ENCODE peak calls at places on chromosomes 4 and X, in four cellular contexts. M is lower leg skin, I is sigmoid colon, N is right lobe of liver. Z is an unnamed sample.

GRCh38 chr4:177611974-177612664 is 169.9 kb upstream of the AGA start:
- DNase-seq in M (no peak), I (no peak), N (no peak), Z (no peak)

GRCh38 chr4:87489678-87490077 is 39.5 kb downstream of the SPARCL1 start:
- DNase-seq in M (no peak), I (no peak), N (no peak), Z (no peak)

GRCh38 chrX:153625271-153626024 is 21.6 kb upstream of the DUSP9 start:
- DNase-seq in M (no peak), I (peak), N (peak), Z (peak)

GRCh38 chr4:68808060-68808459 is 7.7 kb upstream of the UGT2B10 start:
- DNase-seq in M (no peak), I (no peak), N (no peak), Z (no peak)

GRCh38 chr4:183659919-183660318 is 826 bp downstream of the TRAPPC11 start:
- DNase-seq in M (no peak), I (no peak), N (no peak), Z (no peak)

GRCh38 chr4:169225058-169225751 is 45.6 kb downstream of the SH3RF1 start:
- DNase-seq in M (no peak), I (no peak), N (no peak), Z (no peak)

GRCh38 chr4:79576480-79576803 is 168.4 kb upstream of the GK2 start:
- DNase-seq in M (no peak), I (no peak), N (no peak), Z (no peak)

GRCh38 chrX:56729152-56729557 is at the start of gene NBDY:
- DNase-seq in M (peak), I (no peak), N (no peak), Z (peak)

GRCh38 chr4:119136541-119136940 is 909 bp downstream of the MYOZ2 start:
- DNase-seq in M (no peak), I (no peak), N (no peak), Z (no peak)

GRCh38 chrX:6129195-6129594 is 99.5 kb downstream of the NLGN4X start:
- DNase-seq in M (no peak), I (no peak), N (no peak), Z (no peak)

GRCh38 chr4:90078440-90078839 is 48.8 kb upstream of the CCSER1 start:
- DNase-seq in M (no peak), I (no peak), N (no peak), Z (no peak)

GRCh38 chr4:147430111-147430510 is 50.8 kb upstream of the EDNRA start:
- DNase-seq in M (no peak), I (no peak), N (no peak), Z (no peak)

GRCh38 chr4:8236141-8236919 is 33.2 kb upstream of the HTRA3 start:
- DNase-seq in M (no peak), I (no peak), N (no peak), Z (no peak)

GRCh38 chrX:4841216-4841745 is 1127.8 kb upstream of the PRKX start:
- DNase-seq in M (no peak), I (no peak), N (no peak), Z (no peak)

GRCh38 chrX:19554786-19555185 is 39.5 kb upstream of the MAP3K15 start:
- DNase-seq in M (no peak), I (no peak), N (no peak), Z (no peak)

GRCh38 chrX:19556202-19556601 is 40.9 kb upstream of the MAP3K15 start:
- DNase-seq in M (no peak), I (no peak), N (no peak), Z (no peak)

GRCh38 chrX:19555236-19555635 is 39.9 kb upstream of the MAP3K15 start:
- DNase-seq in M (no peak), I (no peak), N (no peak), Z (no peak)

GRCh38 chrX:19557816-19558215 is 42.5 kb upstream of the MAP3K15 start:
- DNase-seq in M (no peak), I (no peak), N (no peak), Z (no peak)

DNA sequence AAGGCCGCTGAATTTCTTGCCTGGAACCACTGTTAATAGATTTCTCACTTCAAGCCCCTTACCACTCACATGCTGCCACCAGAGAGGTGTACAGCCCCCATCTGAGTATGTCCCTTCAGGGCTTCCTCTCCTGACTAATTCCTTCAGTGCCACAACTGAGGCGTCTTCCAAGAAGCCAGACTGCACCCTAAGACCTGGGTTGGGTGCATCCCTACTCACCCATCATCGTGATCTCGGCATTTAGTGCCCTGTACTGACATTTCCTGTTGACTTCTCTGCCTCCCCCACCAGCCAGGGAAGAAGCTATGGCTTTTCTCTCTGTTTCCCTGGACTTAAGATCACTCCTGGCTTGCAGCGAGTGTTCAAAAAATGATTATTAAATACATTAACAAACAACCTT is 40.4 kb upstream of the MAP3K15 start:
- DNase-seq in M (no peak), I (no peak), N (no peak), Z (no peak)
- TF ChIP-seq POLR2A in M (no peak), I (no peak), N (no peak), Z (no peak)

DNA sequence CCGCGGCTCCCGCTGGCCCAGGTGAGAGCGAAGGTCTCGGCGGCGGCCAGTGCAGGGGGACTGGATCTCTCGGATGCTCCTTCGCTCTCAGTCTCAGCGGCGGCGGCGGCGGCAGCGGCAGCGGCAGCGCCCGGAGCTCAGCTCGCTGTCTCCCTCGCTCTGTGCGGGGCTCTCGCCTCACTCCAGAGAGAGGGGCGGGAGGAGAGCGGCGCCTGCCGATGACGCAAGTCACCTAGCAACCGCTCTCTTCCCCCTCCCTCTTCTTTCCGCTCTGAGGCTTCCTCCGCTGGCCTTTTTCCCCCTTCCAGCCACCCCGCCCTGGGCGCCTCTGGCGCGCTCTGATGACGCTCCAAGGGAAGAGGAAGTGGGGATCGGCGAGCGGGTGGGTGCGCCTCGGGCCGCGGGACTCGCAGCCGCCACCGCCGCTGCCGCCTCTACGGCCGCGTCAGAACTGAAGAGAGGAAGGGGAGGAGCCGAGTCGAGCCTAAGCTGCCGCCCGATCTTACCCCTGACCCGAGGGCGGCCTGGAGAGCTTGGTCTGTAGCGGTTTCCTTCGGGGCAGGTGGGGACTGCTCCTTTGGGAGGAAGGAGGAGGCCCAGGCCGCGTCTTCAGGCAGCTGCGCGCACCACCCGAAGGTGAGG is at the start of gene FBXW7:
- DNase-seq in M (peak), I (peak), N (peak), Z (peak)
- TF ChIP-seq POLR2A in M (peak), I (peak), N (peak), Z (peak)

DNA sequence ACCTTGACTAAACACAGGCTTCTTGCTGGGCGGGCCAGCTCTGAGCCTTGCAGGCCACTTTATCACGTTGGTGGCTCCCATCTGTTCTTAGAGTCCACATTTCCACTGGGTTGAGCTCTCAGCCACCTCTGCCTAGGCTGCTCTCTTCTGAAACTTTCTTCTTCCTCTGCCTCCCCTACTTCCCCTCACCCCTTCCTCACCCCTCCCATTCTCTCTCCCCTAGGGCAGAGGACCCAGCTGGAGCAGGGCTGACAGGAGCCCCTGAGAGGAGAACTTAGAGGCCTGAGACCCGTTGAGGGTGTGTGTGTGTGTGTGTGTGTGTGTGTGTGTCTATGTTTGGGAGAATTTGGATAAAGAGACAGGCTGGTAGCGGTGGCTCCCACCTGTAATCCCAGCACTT is 19.9 kb upstream of the TMSB4X start:
- DNase-seq in M (peak), I (no peak), N (no peak), Z (no peak)
- TF ChIP-seq POLR2A in M (no peak), I (no peak), N (no peak), Z (no peak)

GRCh38 chrX:41332408-41332987 is 1.5 kb upstream of the DDX3X start:
- DNase-seq in M (peak), I (peak), N (peak), Z (peak)

GRCh38 chrX:41333994-41334865 is at the start of gene DDX3X:
- DNase-seq in M (peak), I (peak), N (peak), Z (peak)

GRCh38 chrX:41333744-41333993 is 293 bp upstream of the DDX3X start:
- DNase-seq in M (no peak), I (peak), N (no peak), Z (peak)

GRCh38 chrX:41332005-41332404 is 2.0 kb upstream of the DDX3X start:
- DNase-seq in M (no peak), I (no peak), N (no peak), Z (no peak)

GRCh38 chrX:41332988-41333743 is 796 bp upstream of the DDX3X start:
- DNase-seq in M (peak), I (peak), N (peak), Z (peak)
- TF ChIP-seq POLR2A in M (no peak), I (peak), N (peak), Z (peak)

GRCh38 chr4:83010522-83011318 is at the start of gene LIN54:
- DNase-seq in M (peak), I (peak), N (peak), Z (peak)
- TF ChIP-seq POLR2A in M (no peak), I (no peak), N (peak), Z (no peak)

DNA sequence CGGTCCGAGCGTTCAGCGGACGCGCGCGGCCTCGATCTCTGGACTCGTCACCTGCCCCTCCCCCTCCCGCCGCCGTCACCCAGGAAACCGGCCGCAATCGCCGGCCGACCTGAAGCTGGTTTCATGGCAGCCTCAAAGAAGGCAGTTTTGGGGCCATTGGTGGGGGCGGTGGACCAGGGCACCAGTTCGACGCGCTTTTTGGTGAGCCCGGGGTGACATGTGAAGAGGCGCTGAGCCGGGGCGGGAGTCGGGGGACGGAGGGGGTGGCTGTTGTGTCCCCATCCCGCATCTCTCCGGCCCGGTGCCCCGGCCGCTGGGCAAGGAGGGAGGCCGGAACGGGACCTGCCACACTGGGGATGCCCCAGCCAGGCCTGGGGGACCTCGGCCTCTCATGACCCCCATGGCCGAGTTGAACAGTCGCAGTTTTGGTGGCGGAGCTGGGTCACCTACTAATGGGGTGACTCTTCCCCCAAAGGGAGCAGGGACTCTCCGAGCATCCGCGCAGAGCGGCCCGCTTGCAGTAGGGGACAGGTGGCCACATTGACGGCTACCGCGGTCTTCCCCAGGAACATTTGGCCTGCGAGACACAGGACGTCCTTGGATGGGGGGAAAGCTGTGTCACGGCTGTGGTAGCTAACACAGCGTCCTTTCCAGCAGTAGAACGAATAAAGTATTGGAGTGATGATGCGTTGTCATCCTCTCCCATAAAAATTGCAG is at the start of gene GK:
- DNase-seq in M (peak), I (peak), N (peak), Z (no peak)
- TF ChIP-seq POLR2A in M (no peak), I (no peak), N (no peak), Z (peak)

GRCh38 chrX:49163555-49164419 is 1.2 kb downstream of the MAGIX start:
- DNase-seq in M (peak), I (peak), N (peak), Z (peak)
- TF ChIP-seq POLR2A in M (no peak), I (no peak), N (peak), Z (peak)

DNA sequence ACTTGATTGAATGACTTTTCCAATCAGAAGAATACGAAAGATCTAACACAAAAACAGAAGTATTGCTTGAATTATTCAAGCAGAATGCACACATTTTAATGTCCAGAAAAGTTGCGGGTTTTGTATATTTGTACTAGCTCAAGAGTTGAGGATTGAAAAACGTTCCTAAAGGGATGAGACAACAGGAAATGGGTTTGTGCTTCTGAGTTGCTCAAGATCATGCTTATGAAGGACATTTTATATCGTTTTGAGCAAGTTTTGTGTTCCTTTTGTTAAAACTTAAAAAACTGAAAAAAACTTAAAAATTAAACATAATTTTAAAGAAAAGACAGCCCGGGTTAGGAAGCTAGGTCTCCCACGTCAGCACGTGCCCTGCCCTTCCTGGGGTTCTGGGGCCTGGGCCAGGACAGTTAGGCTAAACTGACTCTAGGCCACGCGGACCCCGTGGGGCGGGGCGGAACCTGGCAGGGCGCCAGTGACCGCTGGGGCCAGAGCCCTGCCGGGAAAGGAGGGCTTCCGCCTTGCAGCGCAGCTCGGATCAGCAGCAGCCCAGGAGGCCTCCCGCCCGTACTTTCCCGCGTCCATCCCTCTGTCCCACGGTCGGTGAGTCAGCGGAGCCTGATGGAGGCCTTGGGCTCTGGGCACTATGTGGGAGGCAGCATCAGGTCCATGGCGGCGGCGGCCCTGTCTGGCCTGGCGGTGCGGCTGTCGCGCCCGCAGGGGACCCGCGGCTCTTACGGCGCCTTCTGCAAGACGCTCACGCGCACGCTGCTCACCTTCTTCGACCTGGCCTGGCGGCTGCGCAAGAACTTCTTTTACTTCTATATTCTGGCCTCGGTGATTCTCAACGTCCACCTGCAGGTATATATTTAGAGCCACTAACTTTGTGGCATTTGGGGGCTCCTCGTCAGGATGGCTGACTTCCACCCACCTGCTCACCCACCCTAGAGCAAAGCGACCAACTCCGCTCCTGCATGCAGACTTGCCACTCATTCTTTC is at the start of gene SMIM10:
- DNase-seq in M (peak), I (peak), N (peak), Z (peak)
- TF ChIP-seq POLR2A in M (no peak), I (no peak), N (no peak), Z (no peak)

GRCh38 chr4:40909363-40909876 is 159.7 kb downstream of the NSUN7 start:
- DNase-seq in M (no peak), I (peak), N (no peak), Z (no peak)
- TF ChIP-seq POLR2A in M (no peak), I (no peak), N (no peak), Z (no peak)